ENCODE peak calls at places on chromosomes 5 and 9, in ten cellular contexts. One of them, this sample, is unnamed.

GRCh38 chr5:76582252-76583162 is 40.7 kb downstream of the F2RL2 start:
- DNase-seq in stomach: no peak
- DNase-seq in A549: no peak
- DNase-seq in transverse colon: no peak
- DNase-seq in suprapubic skin: no peak
- DNase-seq in thyroid gland: no peak
- DNase-seq in adrenal gland: peak; percentile 41
- DNase-seq in lower leg skin: no peak
- DNase-seq in IMR-90: peak; percentile 77
- DNase-seq in right lobe of liver: no peak
- DNase-seq in this sample: peak; percentile 46

GRCh38 chr5:59840200-59840601 is 53.3 kb downstream of the PDE4D start:
- DNase-seq in stomach: no peak
- DNase-seq in A549: no peak
- DNase-seq in transverse colon: no peak
- DNase-seq in suprapubic skin: no peak
- DNase-seq in thyroid gland: no peak
- DNase-seq in adrenal gland: no peak
- DNase-seq in lower leg skin: no peak
- DNase-seq in IMR-90: peak; percentile 72
- DNase-seq in right lobe of liver: no peak
- DNase-seq in this sample: no peak

GRCh38 chr5:109316631-109317030 is 93.1 kb downstream of the PJA2 start:
- DNase-seq in stomach: no peak
- DNase-seq in A549: peak; percentile 12
- DNase-seq in transverse colon: no peak
- DNase-seq in suprapubic skin: no peak
- DNase-seq in thyroid gland: no peak
- DNase-seq in adrenal gland: no peak
- DNase-seq in lower leg skin: no peak
- DNase-seq in IMR-90: peak; percentile 61
- DNase-seq in right lobe of liver: peak; percentile 47
- DNase-seq in this sample: no peak

GRCh38 chr9:13758876-13759275 is 479.4 kb upstream of the MPDZ start:
- DNase-seq in stomach: no peak
- DNase-seq in A549: no peak
- DNase-seq in transverse colon: no peak
- DNase-seq in suprapubic skin: no peak
- DNase-seq in thyroid gland: no peak
- DNase-seq in adrenal gland: no peak
- DNase-seq in lower leg skin: no peak
- DNase-seq in IMR-90: no peak
- DNase-seq in right lobe of liver: no peak
- DNase-seq in this sample: no peak

GRCh38 chr5:32482193-32482592 is 37.7 kb upstream of the ZFR start:
- DNase-seq in stomach: no peak
- DNase-seq in A549: no peak
- DNase-seq in transverse colon: no peak
- DNase-seq in suprapubic skin: no peak
- DNase-seq in thyroid gland: no peak
- DNase-seq in adrenal gland: no peak
- DNase-seq in lower leg skin: no peak
- DNase-seq in IMR-90: no peak
- DNase-seq in right lobe of liver: no peak
- DNase-seq in this sample: no peak

GRCh38 chr9:129285979-129286772 is 108.1 kb upstream of the IER5L start:
- DNase-seq in stomach: no peak
- DNase-seq in A549: no peak
- DNase-seq in transverse colon: no peak
- DNase-seq in suprapubic skin: peak; percentile 54
- DNase-seq in thyroid gland: no peak
- DNase-seq in adrenal gland: no peak
- DNase-seq in lower leg skin: no peak
- DNase-seq in IMR-90: no peak
- DNase-seq in right lobe of liver: peak; percentile 40
- DNase-seq in this sample: no peak

GRCh38 chr5:34007116-34007674 is 655 bp downstream of the AMACR start:
- DNase-seq in stomach: no peak
- DNase-seq in A549: no peak
- DNase-seq in transverse colon: peak; percentile 15
- DNase-seq in suprapubic skin: no peak
- DNase-seq in thyroid gland: peak; percentile 8
- DNase-seq in adrenal gland: peak; percentile 9
- DNase-seq in lower leg skin: no peak
- DNase-seq in IMR-90: no peak
- DNase-seq in right lobe of liver: no peak
- DNase-seq in this sample: no peak

GRCh38 chr9:105401651-105402050 is 46.2 kb upstream of the FSD1L start:
- DNase-seq in stomach: no peak
- DNase-seq in A549: peak; percentile 14
- DNase-seq in transverse colon: no peak
- DNase-seq in suprapubic skin: no peak
- DNase-seq in thyroid gland: no peak
- DNase-seq in adrenal gland: no peak
- DNase-seq in lower leg skin: no peak
- DNase-seq in IMR-90: peak; percentile 61
- DNase-seq in right lobe of liver: no peak
- DNase-seq in this sample: peak; percentile 9

GRCh38 chr5:35228304-35228703 is 2.0 kb downstream of the PRLR start:
- DNase-seq in stomach: no peak
- DNase-seq in A549: no peak
- DNase-seq in transverse colon: no peak
- DNase-seq in suprapubic skin: no peak
- DNase-seq in thyroid gland: no peak
- DNase-seq in adrenal gland: peak; percentile 26
- DNase-seq in lower leg skin: no peak
- DNase-seq in IMR-90: no peak
- DNase-seq in right lobe of liver: no peak
- DNase-seq in this sample: no peak

GRCh38 chr5:35233121-35233520 is 2.8 kb upstream of the PRLR start:
- DNase-seq in stomach: no peak
- DNase-seq in A549: no peak
- DNase-seq in transverse colon: no peak
- DNase-seq in suprapubic skin: no peak
- DNase-seq in thyroid gland: peak; percentile 66
- DNase-seq in adrenal gland: no peak
- DNase-seq in lower leg skin: no peak
- DNase-seq in IMR-90: no peak
- DNase-seq in right lobe of liver: no peak
- DNase-seq in this sample: no peak

GRCh38 chr5:35229076-35230042 is 928 bp downstream of the PRLR start:
- DNase-seq in stomach: peak; percentile 68
- DNase-seq in A549: peak; percentile 23
- DNase-seq in transverse colon: peak; percentile 62
- DNase-seq in suprapubic skin: no peak
- DNase-seq in thyroid gland: peak; percentile 49
- DNase-seq in adrenal gland: peak; percentile 43
- DNase-seq in lower leg skin: no peak
- DNase-seq in IMR-90: no peak
- DNase-seq in right lobe of liver: peak; percentile 78
- DNase-seq in this sample: no peak

GRCh38 chr5:35232124-35232523 is 1.8 kb upstream of the PRLR start:
- DNase-seq in stomach: no peak
- DNase-seq in A549: no peak
- DNase-seq in transverse colon: no peak
- DNase-seq in suprapubic skin: no peak
- DNase-seq in thyroid gland: no peak
- DNase-seq in adrenal gland: no peak
- DNase-seq in lower leg skin: no peak
- DNase-seq in IMR-90: no peak
- DNase-seq in right lobe of liver: no peak
- DNase-seq in this sample: no peak

GRCh38 chr5:35230043-35230611 is at the start of gene PRLR:
- DNase-seq in stomach: peak; percentile 47
- DNase-seq in A549: peak; percentile 12
- DNase-seq in transverse colon: peak; percentile 62
- DNase-seq in suprapubic skin: peak; percentile 72
- DNase-seq in thyroid gland: peak; percentile 33
- DNase-seq in adrenal gland: peak; percentile 64
- DNase-seq in lower leg skin: peak; percentile 70
- DNase-seq in IMR-90: peak; percentile 8
- DNase-seq in right lobe of liver: peak; percentile 72
- DNase-seq in this sample: no peak
- TF ChIP-seq POLR2A in stomach: no peak
- TF ChIP-seq POLR2A in A549: no peak
- TF ChIP-seq POLR2A in transverse colon: peak; percentile 56
- TF ChIP-seq POLR2A in suprapubic skin: no peak
- TF ChIP-seq POLR2A in thyroid gland: no peak
- TF ChIP-seq POLR2A in adrenal gland: peak; percentile 71
- TF ChIP-seq POLR2A in lower leg skin: no peak
- TF ChIP-seq POLR2A in IMR-90: no peak
- TF ChIP-seq POLR2A in right lobe of liver: peak; percentile 65
- TF ChIP-seq POLR2A in this sample: no peak

DNA sequence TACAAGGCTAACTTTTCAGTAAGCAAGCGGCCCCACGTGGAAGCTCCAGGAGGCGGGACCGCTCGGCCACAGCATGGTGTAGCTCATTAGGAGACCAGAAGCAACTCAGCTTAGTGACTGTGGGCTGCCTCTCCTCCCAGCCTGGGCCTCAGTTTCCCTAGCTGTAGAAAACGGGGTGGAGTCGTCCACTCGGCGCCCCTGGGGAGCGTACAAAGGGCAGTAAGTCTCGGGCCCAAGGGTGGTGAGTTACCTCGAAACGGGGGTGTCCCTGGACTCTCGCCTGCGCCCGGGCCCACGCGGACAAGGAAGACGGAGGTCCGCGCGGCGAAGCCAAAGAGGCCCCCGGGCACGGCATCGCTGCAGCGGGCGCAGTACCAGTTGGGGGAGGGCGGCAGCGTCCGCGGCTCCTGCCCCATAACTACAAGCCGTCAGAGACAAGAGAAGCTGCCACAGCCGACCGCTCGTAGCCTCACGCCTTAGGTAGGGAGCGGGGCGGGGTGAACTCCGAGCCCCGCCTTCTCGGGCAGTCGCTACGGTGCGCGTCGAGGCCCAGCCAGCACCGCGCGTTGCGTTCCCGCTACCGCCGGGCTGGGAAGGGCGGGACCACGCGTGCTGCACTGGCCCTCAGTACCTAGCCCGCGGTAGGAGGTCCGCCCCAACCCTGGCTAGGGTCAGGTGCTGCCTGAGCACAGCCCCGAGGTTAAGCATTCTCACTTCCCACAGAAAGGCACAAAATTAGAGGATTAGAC is at the start of gene GEMIN5:
- DNase-seq in stomach: peak; percentile 87
- DNase-seq in A549: peak; percentile 91
- DNase-seq in transverse colon: peak; percentile 90
- DNase-seq in suprapubic skin: peak; percentile 84
- DNase-seq in thyroid gland: peak; percentile 84
- DNase-seq in adrenal gland: peak; percentile 87
- DNase-seq in lower leg skin: peak; percentile 71
- DNase-seq in IMR-90: peak; percentile 78
- DNase-seq in right lobe of liver: peak; percentile 93
- DNase-seq in this sample: peak; percentile 94
- TF ChIP-seq POLR2A in stomach: no peak
- TF ChIP-seq POLR2A in A549: peak; percentile 74
- TF ChIP-seq POLR2A in transverse colon: peak; percentile 42
- TF ChIP-seq POLR2A in suprapubic skin: no peak
- TF ChIP-seq POLR2A in thyroid gland: peak; percentile 67
- TF ChIP-seq POLR2A in adrenal gland: peak; percentile 55
- TF ChIP-seq POLR2A in lower leg skin: no peak
- TF ChIP-seq POLR2A in IMR-90: no peak
- TF ChIP-seq POLR2A in right lobe of liver: peak; percentile 36
- TF ChIP-seq POLR2A in this sample: peak; percentile 64

GRCh38 chr9:2026181-2026580 is 11.0 kb downstream of the SMARCA2 start:
- DNase-seq in stomach: no peak
- DNase-seq in A549: no peak
- DNase-seq in transverse colon: no peak
- DNase-seq in suprapubic skin: no peak
- DNase-seq in thyroid gland: no peak
- DNase-seq in adrenal gland: no peak
- DNase-seq in lower leg skin: no peak
- DNase-seq in IMR-90: no peak
- DNase-seq in right lobe of liver: no peak
- DNase-seq in this sample: no peak

GRCh38 chr9:2026598-2026997 is 11.5 kb downstream of the SMARCA2 start:
- DNase-seq in stomach: no peak
- DNase-seq in A549: no peak
- DNase-seq in transverse colon: no peak
- DNase-seq in suprapubic skin: no peak
- DNase-seq in thyroid gland: no peak
- DNase-seq in adrenal gland: no peak
- DNase-seq in lower leg skin: no peak
- DNase-seq in IMR-90: no peak
- DNase-seq in right lobe of liver: no peak
- DNase-seq in this sample: no peak

GRCh38 chr9:2029666-2030170 is 14.6 kb downstream of the SMARCA2 start:
- DNase-seq in stomach: no peak
- DNase-seq in A549: no peak
- DNase-seq in transverse colon: no peak
- DNase-seq in suprapubic skin: no peak
- DNase-seq in thyroid gland: no peak
- DNase-seq in adrenal gland: no peak
- DNase-seq in lower leg skin: no peak
- DNase-seq in IMR-90: no peak
- DNase-seq in right lobe of liver: no peak
- DNase-seq in this sample: no peak

GRCh38 chr9:2027761-2028160 is 12.6 kb downstream of the SMARCA2 start:
- DNase-seq in stomach: no peak
- DNase-seq in A549: no peak
- DNase-seq in transverse colon: no peak
- DNase-seq in suprapubic skin: no peak
- DNase-seq in thyroid gland: peak; percentile 44
- DNase-seq in adrenal gland: no peak
- DNase-seq in lower leg skin: no peak
- DNase-seq in IMR-90: no peak
- DNase-seq in right lobe of liver: no peak
- DNase-seq in this sample: no peak

DNA sequence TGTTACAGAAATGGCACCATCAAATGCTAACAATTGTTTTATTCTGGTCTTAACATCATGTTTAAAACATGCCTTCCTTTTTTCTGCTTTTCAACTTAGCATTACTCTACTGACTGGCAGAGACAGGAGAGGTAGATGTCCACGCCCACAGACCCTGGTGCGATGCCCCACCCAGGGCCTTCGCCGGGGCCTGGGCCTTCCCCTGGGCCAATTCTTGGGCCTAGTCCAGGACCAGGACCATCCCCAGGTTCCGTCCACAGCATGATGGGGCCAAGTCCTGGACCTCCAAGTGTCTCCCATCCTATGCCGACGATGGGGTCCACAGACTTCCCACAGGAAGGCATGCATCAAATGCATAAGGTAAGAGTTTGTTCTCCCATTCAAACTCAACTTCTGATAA is 13.7 kb downstream of the SMARCA2 start:
- DNase-seq in stomach: no peak
- DNase-seq in A549: no peak
- DNase-seq in transverse colon: no peak
- DNase-seq in suprapubic skin: no peak
- DNase-seq in thyroid gland: no peak
- DNase-seq in adrenal gland: no peak
- DNase-seq in lower leg skin: no peak
- DNase-seq in IMR-90: no peak
- DNase-seq in right lobe of liver: no peak
- DNase-seq in this sample: no peak
- TF ChIP-seq POLR2A in stomach: no peak
- TF ChIP-seq POLR2A in A549: no peak
- TF ChIP-seq POLR2A in transverse colon: no peak
- TF ChIP-seq POLR2A in suprapubic skin: no peak
- TF ChIP-seq POLR2A in thyroid gland: no peak
- TF ChIP-seq POLR2A in adrenal gland: no peak
- TF ChIP-seq POLR2A in lower leg skin: no peak
- TF ChIP-seq POLR2A in IMR-90: no peak
- TF ChIP-seq POLR2A in right lobe of liver: no peak
- TF ChIP-seq POLR2A in this sample: no peak

GRCh38 chr5:132661231-132662003 is 3.4 kb downstream of the IL13 start:
- DNase-seq in stomach: peak; percentile 22
- DNase-seq in A549: no peak
- DNase-seq in transverse colon: no peak
- DNase-seq in suprapubic skin: no peak
- DNase-seq in thyroid gland: no peak
- DNase-seq in adrenal gland: no peak
- DNase-seq in lower leg skin: no peak
- DNase-seq in IMR-90: no peak
- DNase-seq in right lobe of liver: no peak
- DNase-seq in this sample: peak; percentile 54
- TF ChIP-seq POLR2A in stomach: no peak
- TF ChIP-seq POLR2A in A549: no peak
- TF ChIP-seq POLR2A in transverse colon: no peak
- TF ChIP-seq POLR2A in suprapubic skin: no peak
- TF ChIP-seq POLR2A in thyroid gland: no peak
- TF ChIP-seq POLR2A in adrenal gland: no peak
- TF ChIP-seq POLR2A in lower leg skin: no peak
- TF ChIP-seq POLR2A in IMR-90: no peak
- TF ChIP-seq POLR2A in right lobe of liver: no peak
- TF ChIP-seq POLR2A in this sample: no peak

This sample was measured in erythroblast.